ENCODE peak calls at places on chromosomes 16 and 17, in eight cellular contexts. R is ovary; H is tibial artery; B is A673; V is NCI-H510A; C is effector CD8-positive, alpha-beta T cell; N is BE2C; Z is endothelial cell of umbilical vein. K is an unnamed sample.

GRCh38 chr16:27235938-27236245 is 32.6 kb downstream of the KDM8 start:
- DNase-seq in R (no peak), H (no peak), B (no peak), V (no peak), C (no peak), N (no peak), Z (no peak), K (no peak)

GRCh38 chr16:88316151-88316550 is 66.6 kb upstream of the ZNF469 start:
- DNase-seq in R (no peak), H (no peak), B (no peak), V (no peak), C (no peak), N (no peak), Z (no peak), K (no peak)

GRCh38 chr16:84374160-84374489 is 5.8 kb downstream of the ATP2C2 start:
- DNase-seq in R (no peak), H (no peak), B (no peak), V (no peak), C (no peak), N (no peak), Z (no peak), K (no peak)

GRCh38 chr17:46783031-46783593 is 35.4 kb downstream of the WNT3 start:
- DNase-seq in R (no peak), H (no peak), B (no peak), V (no peak), C (no peak), N (no peak), Z (no peak), K (no peak)

GRCh38 chr17:11969565-11969964 is 27.7 kb downstream of the ZNF18 start:
- DNase-seq in R (no peak), H (no peak), B (no peak), V (no peak), C (no peak), N (no peak), Z (no peak), K (no peak)

GRCh38 chr16:89132194-89133005 is 38.7 kb downstream of the ACSF3 start:
- DNase-seq in R (no peak), H (no peak), B (no peak), V (no peak), C (no peak), N (peak), Z (no peak), K (no peak)

GRCh38 chr17:13502263-13502662 is 99.5 kb downstream of the HS3ST3A1 start:
- DNase-seq in R (no peak), H (no peak), B (no peak), V (no peak), C (no peak), N (no peak), Z (no peak), K (no peak)

GRCh38 chr16:89256651-89257254 is 39.2 kb downstream of the ZNF778 start:
- DNase-seq in R (peak), H (peak), B (peak), V (peak), C (peak), N (peak), Z (peak), K (peak)

GRCh38 chr17:7220593-7221280 is 999 bp downstream of the ACADVL start:
- DNase-seq in R (peak), H (peak), B (peak), V (peak), C (no peak), N (peak), Z (peak), K (peak)

GRCh38 chr17:17001874-17002520 is 30.1 kb upstream of the TNFRSF13B start:
- DNase-seq in R (peak), H (peak), B (peak), V (peak), C (peak), N (peak), Z (peak), K (peak)

GRCh38 chr16:81737885-81738536 is 41.1 kb upstream of the PLCG2 start:
- DNase-seq in R (peak), H (peak), B (peak), V (peak), C (peak), N (peak), Z (peak), K (peak)

GRCh38 chr16:59635674-59636073 is 901.6 kb upstream of the GOT2 start:
- DNase-seq in R (no peak), H (no peak), B (no peak), V (no peak), C (no peak), N (no peak), Z (peak), K (peak)

GRCh38 chr16:67538666-67539101 is 10.1 kb downstream of the RIPOR1 start:
- DNase-seq in R (peak), H (no peak), B (no peak), V (no peak), C (no peak), N (no peak), Z (peak), K (no peak)

GRCh38 chr17:49191917-49192741 is 18.2 kb downstream of the GNGT2 start:
- DNase-seq in R (peak), H (peak), B (peak), V (peak), C (peak), N (peak), Z (peak), K (peak)

GRCh38 chr16:13134843-13135242 is 233.4 kb downstream of the SHISA9 start:
- DNase-seq in R (no peak), H (no peak), B (no peak), V (no peak), C (no peak), N (no peak), Z (no peak), K (no peak)

GRCh38 chr17:41919165-41919817 is 540 bp upstream of the ACLY start:
- DNase-seq in R (no peak), H (peak), B (no peak), V (peak), C (peak), N (no peak), Z (no peak), K (no peak)

GRCh38 chr17:62720126-62720850 is 87.8 kb downstream of the MARCHF10 start:
- DNase-seq in R (no peak), H (no peak), B (peak), V (no peak), C (no peak), N (no peak), Z (peak), K (peak)

GRCh38 chr17:62062313-62062712 is 2.8 kb downstream of the MED13 start:
- DNase-seq in R (no peak), H (no peak), B (no peak), V (no peak), C (no peak), N (no peak), Z (peak), K (peak)

GRCh38 chr17:1762233-1762905 is 509 bp downstream of the SERPINF1 start:
- DNase-seq in R (peak), H (peak), B (no peak), V (no peak), C (no peak), N (peak), Z (no peak), K (peak)

GRCh38 chr16:88685156-88686061 is 898 bp downstream of the SNAI3 start:
- DNase-seq in R (no peak), H (no peak), B (peak), V (no peak), C (peak), N (no peak), Z (no peak), K (peak)

GRCh38 chr17:50213026-50214015 is 11.9 kb upstream of the COL1A1 start:
- DNase-seq in R (peak), H (peak), B (peak), V (peak), C (no peak), N (no peak), Z (no peak), K (no peak)

GRCh38 chr16:82884320-82884898 is 257.6 kb downstream of the CDH13 start:
- DNase-seq in R (no peak), H (no peak), B (no peak), V (no peak), C (no peak), N (no peak), Z (no peak), K (no peak)

GRCh38 chr16:18945233-18945632 is 19.0 kb upstream of the SMG1 start:
- DNase-seq in R (no peak), H (no peak), B (no peak), V (no peak), C (no peak), N (no peak), Z (no peak), K (no peak)

GRCh38 chr17:46179375-46179999 is 13.7 kb downstream of the KANSL1 start:
- DNase-seq in R (no peak), H (no peak), B (peak), V (no peak), C (no peak), N (no peak), Z (no peak), K (no peak)

GRCh38 chr17:13273744-13274295 is 256.0 kb upstream of the ELAC2 start:
- DNase-seq in R (no peak), H (no peak), B (no peak), V (no peak), C (no peak), N (no peak), Z (no peak), K (no peak)

GRCh38 chr17:5699789-5700188 is 115.5 kb upstream of the NLRP1 start:
- DNase-seq in R (no peak), H (no peak), B (no peak), V (no peak), C (no peak), N (no peak), Z (no peak), K (no peak)

GRCh38 chr17:45129940-45130639 is 2.2 kb downstream of the PLCD3 start:
- DNase-seq in R (no peak), H (no peak), B (no peak), V (no peak), C (no peak), N (no peak), Z (no peak), K (no peak)

GRCh38 chr16:48907906-48908634 is 298.1 kb upstream of the N4BP1 start:
- DNase-seq in R (no peak), H (no peak), B (no peak), V (no peak), C (no peak), N (no peak), Z (no peak), K (no peak)